ENCODE peak calls at places on chromosomes 13 and 19, in seven cellular contexts. V is T-helper 2 cell, P is HT1080, K is ascending aorta, Z is aorta, X is transverse colon, U is anterior cingulate cortex. A is an unnamed sample.

GRCh38 chr13:80082396-80083096 is 258.4 kb downstream of the SPRY2 start:
- DNase-seq in V (no peak), P (peak), K (no peak), Z (no peak), X (no peak), U (no peak), A (no peak)

GRCh38 chr13:25171517-25172302 is at the start of gene AMER2:
- DNase-seq in V (no peak), P (no peak), K (no peak), Z (peak), X (peak), U (peak), A (no peak)

GRCh38 chr19:42254850-42255765 is at the start of gene ERF:
- DNase-seq in V (peak), P (peak), K (peak), Z (peak), X (peak), U (peak), A (peak)

GRCh38 chr13:95800455-95800854 is 123.5 kb downstream of the DNAJC3 start:
- DNase-seq in V (no peak), P (no peak), K (no peak), Z (no peak), X (no peak), U (no peak), A (no peak)

GRCh38 chr19:27962260-27962659 is 1250.7 kb downstream of the UQCRFS1 start:
- DNase-seq in V (no peak), P (no peak), K (no peak), Z (no peak), X (no peak), U (no peak), A (no peak)

GRCh38 chr19:47779524-47780214 is 1.2 kb downstream of the SELENOW start:
- DNase-seq in V (no peak), P (no peak), K (peak), Z (peak), X (peak), U (peak), A (no peak)

GRCh38 chr13:79225487-79226232 is 180.4 kb downstream of the RBM26 start:
- DNase-seq in V (no peak), P (peak), K (no peak), Z (no peak), X (no peak), U (no peak), A (no peak)

GRCh38 chr19:19475845-19476828 is 39.2 kb downstream of the TSSK6 start:
- DNase-seq in V (no peak), P (no peak), K (no peak), Z (no peak), X (no peak), U (no peak), A (no peak)

GRCh38 chr13:33526718-33527117 is 241.2 kb upstream of the STARD13 start:
- DNase-seq in V (no peak), P (no peak), K (no peak), Z (no peak), X (no peak), U (no peak), A (no peak)

A was measured in lower lobe of right lung.